ENCODE peak calls at places on chromosomes 11 and 22, in eight cellular contexts. G, F, N, D, S, T, M and E are unnamed samples.

GRCh38 chr11:111745719-111746504 is 20.3 kb downstream of the PPP2R1B start:
- DNase-seq in T (no peak), N (no peak), M (peak), D (no peak), S (no peak), F (peak), G (no peak), E (no peak)

GRCh38 chr11:3219281-3219892 is 774 bp upstream of the MRGPRG start:
- DNase-seq in N (peak), D (no peak), F (no peak), G (no peak), M (no peak), T (no peak), S (no peak), E (no peak)

GRCh38 chr11:9136731-9137130 is 45.3 kb upstream of the SCUBE2 start:
- DNase-seq in N (no peak), F (no peak), S (no peak), G (no peak), T (no peak), D (no peak), M (no peak), E (no peak)

GRCh38 chr11:10534331-10534730 is 6.7 kb downstream of the RNF141 start:
- DNase-seq in G (peak), S (no peak), D (no peak), M (no peak), F (no peak), N (no peak), T (no peak), E (no peak)

GRCh38 chr22:39243443-39244072 is 1.2 kb downstream of the PDGFB start:
- DNase-seq in N (no peak), D (peak), M (no peak), G (no peak), T (no peak), S (no peak), F (no peak), E (no peak)

GRCh38 chr22:33851240-33851639 is 69.0 kb downstream of the LARGE1 start:
- DNase-seq in M (peak), S (no peak), F (no peak), D (no peak), G (no peak), T (no peak), N (no peak), E (no peak)

GRCh38 chr22:50729391-50730012 is 8.5 kb upstream of the ACR start:
- DNase-seq in N (peak), G (no peak), T (no peak), S (no peak), M (no peak), D (no peak), F (no peak), E (no peak)

GRCh38 chr11:108654994-108655631 is 9.8 kb upstream of the DDX10 start:
- DNase-seq in G (peak), S (peak), D (peak), F (peak), T (no peak), M (peak), N (no peak), E (no peak)

GRCh38 chr11:64659417-64660144 is 63.4 kb downstream of the NRXN2 start:
- DNase-seq in G (no peak), F (peak), T (no peak), S (peak), N (no peak), D (no peak), M (peak), E (no peak)

GRCh38 chr11:65551572-65552398 is 6.4 kb downstream of the LTBP3 start:
- DNase-seq in G (peak), M (peak), T (peak), S (peak), N (no peak), D (peak), F (no peak), E (no peak)

GRCh38 chr11:8732748-8733241 is 50.2 kb downstream of the RPL27A start:
- DNase-seq in D (peak), T (peak), N (peak), S (peak), M (peak), G (no peak), F (peak), E (peak)

GRCh38 chr11:71977743-71978418 is 20.8 kb upstream of the IL18BP start:
- DNase-seq in D (peak), S (peak), T (peak), M (peak), N (peak), F (peak), G (peak), E (no peak)

GRCh38 chr11:102168483-102168882 is 58.2 kb downstream of the YAP1 start:
- DNase-seq in S (no peak), M (no peak), N (no peak), T (no peak), D (no peak), F (no peak), G (no peak), E (no peak)

GRCh38 chr11:75743711-75744563 is 24.6 kb upstream of the DGAT2 start:
- DNase-seq in T (no peak), M (no peak), D (no peak), N (no peak), F (no peak), G (no peak), S (no peak), E (no peak)

GRCh38 chr11:468036-468435 is 18.0 kb downstream of the PTDSS2 start:
- DNase-seq in N (no peak), F (no peak), G (no peak), S (no peak), D (no peak), M (no peak), T (no peak), E (no peak)

GRCh38 chr11:130124096-130124495 is 35.5 kb upstream of the ST14 start:
- DNase-seq in T (no peak), S (peak), M (peak), F (peak), D (peak), N (peak), G (peak), E (peak)

GRCh38 chr11:47607380-47607779 is 13.2 kb upstream of the C1QTNF4 start:
- DNase-seq in S (no peak), T (no peak), M (peak), N (no peak), D (peak), G (no peak), F (peak), E (peak)

GRCh38 chr11:19834761-19835160 is 122.1 kb downstream of the NAV2 start:
- DNase-seq in T (no peak), M (no peak), N (no peak), D (no peak), G (no peak), S (no peak), F (no peak), E (no peak)

GRCh38 chr22:29503811-29504372 is 23.9 kb downstream of the NEFH start:
- DNase-seq in N (peak), G (peak), S (peak), M (peak), D (peak), F (peak), T (peak), E (peak)

GRCh38 chr22:25582946-25583345 is 18.5 kb downstream of the GRK3 start:
- DNase-seq in F (no peak), M (peak), S (no peak), T (no peak), G (no peak), D (no peak), N (no peak), E (no peak)